ENCODE peak calls at places on chromosomes 6 and 20, in five cellular contexts. One of them, this sample, is unnamed. For H3K9me3, the result is how much of the 10 kb centered on the place peaks cover.

GRCh38 chr6:106617302-106617701 is 12.0 kb downstream of the RTN4IP1 start:
- DNase-seq in endodermal cell: no peak
- DNase-seq in BE2C: no peak
- DNase-seq in mucosa of descending colon: no peak
- DNase-seq in psoas muscle: no peak
- DNase-seq in this sample: no peak

GRCh38 chr20:17888044-17888443 is 80.5 kb downstream of the SNX5 start:
- DNase-seq in endodermal cell: no peak
- DNase-seq in BE2C: no peak
- DNase-seq in mucosa of descending colon: no peak
- DNase-seq in psoas muscle: no peak
- DNase-seq in this sample: no peak

GRCh38 chr6:77136086-77136485 is 327.2 kb downstream of the HTR1B start:
- DNase-seq in endodermal cell: no peak
- DNase-seq in BE2C: no peak
- DNase-seq in mucosa of descending colon: no peak
- DNase-seq in psoas muscle: no peak
- DNase-seq in this sample: no peak

GRCh38 chr6:87151471-87151785 is 3.9 kb upstream of the ZNF292 start:
- DNase-seq in endodermal cell: no peak
- DNase-seq in BE2C: no peak
- DNase-seq in mucosa of descending colon: no peak
- DNase-seq in psoas muscle: no peak
- DNase-seq in this sample: no peak

GRCh38 chr6:166253277-166254229 is 54.6 kb downstream of the PRR18 start:
- DNase-seq in endodermal cell: peak
- DNase-seq in BE2C: peak
- DNase-seq in mucosa of descending colon: peak
- DNase-seq in psoas muscle: peak
- DNase-seq in this sample: peak

GRCh38 chr6:23728707-23729106 is 397.3 kb upstream of the NRSN1 start:
- DNase-seq in endodermal cell: peak
- DNase-seq in BE2C: no peak
- DNase-seq in mucosa of descending colon: peak
- DNase-seq in psoas muscle: no peak
- DNase-seq in this sample: no peak

GRCh38 chr6:5713519-5713918 is 293.2 kb downstream of the NRN1 start:
- DNase-seq in endodermal cell: peak
- DNase-seq in BE2C: no peak
- DNase-seq in mucosa of descending colon: no peak
- DNase-seq in psoas muscle: no peak
- DNase-seq in this sample: no peak

GRCh38 chr6:24933868-24934401 is 1.8 kb downstream of the RIPOR2 start:
- DNase-seq in endodermal cell: peak
- DNase-seq in BE2C: peak
- DNase-seq in mucosa of descending colon: peak
- DNase-seq in psoas muscle: no peak
- DNase-seq in this sample: peak

GRCh38 chr6:55176958-55177357 is 2.6 kb downstream of the HCRTR2 start:
- DNase-seq in endodermal cell: peak
- DNase-seq in BE2C: no peak
- DNase-seq in mucosa of descending colon: no peak
- DNase-seq in psoas muscle: no peak
- DNase-seq in this sample: no peak

GRCh38 chr6:32081168-32081624 is 27.9 kb downstream of the TNXB start:
- DNase-seq in endodermal cell: no peak
- DNase-seq in BE2C: no peak
- DNase-seq in mucosa of descending colon: peak
- DNase-seq in psoas muscle: peak
- DNase-seq in this sample: no peak

GRCh38 chr6:160690458-160690857 is 11.6 kb upstream of the PLG start:
- DNase-seq in endodermal cell: no peak
- DNase-seq in BE2C: no peak
- DNase-seq in mucosa of descending colon: no peak
- DNase-seq in psoas muscle: no peak
- DNase-seq in this sample: no peak

GRCh38 chr6:153210083-153210482 is 79.0 kb upstream of the RGS17 start:
- DNase-seq in endodermal cell: no peak
- DNase-seq in BE2C: no peak
- DNase-seq in mucosa of descending colon: no peak
- DNase-seq in psoas muscle: no peak
- DNase-seq in this sample: no peak

GRCh38 chr20:2397595-2398145 is 17.0 kb downstream of the TGM6 start:
- DNase-seq in endodermal cell: peak
- DNase-seq in BE2C: no peak
- DNase-seq in mucosa of descending colon: no peak
- DNase-seq in psoas muscle: no peak
- DNase-seq in this sample: no peak

GRCh38 chr6:41428402-41428994 is 93.1 kb downstream of the NCR2 start:
- DNase-seq in endodermal cell: no peak
- DNase-seq in BE2C: no peak
- DNase-seq in mucosa of descending colon: peak
- DNase-seq in psoas muscle: no peak
- DNase-seq in this sample: no peak

GRCh38 chr6:132198040-132198439 is 203.2 kb downstream of the MOXD1 start:
- DNase-seq in endodermal cell: no peak
- DNase-seq in BE2C: no peak
- DNase-seq in mucosa of descending colon: no peak
- DNase-seq in psoas muscle: no peak
- DNase-seq in this sample: no peak

GRCh38 chr20:62197801-62198200 is 15.0 kb downstream of the MTG2 start:
- DNase-seq in endodermal cell: no peak
- DNase-seq in BE2C: no peak
- DNase-seq in mucosa of descending colon: no peak
- DNase-seq in psoas muscle: peak
- DNase-seq in this sample: no peak

GRCh38 chr20:3751664-3752385 is 15.7 kb downstream of the ADISSP start:
- DNase-seq in endodermal cell: peak
- DNase-seq in BE2C: peak
- DNase-seq in mucosa of descending colon: peak
- DNase-seq in psoas muscle: no peak
- DNase-seq in this sample: peak

GRCh38 chr20:37513764-37514359 is 7.2 kb upstream of the NNAT start:
- DNase-seq in endodermal cell: no peak
- DNase-seq in BE2C: no peak
- DNase-seq in mucosa of descending colon: no peak
- DNase-seq in psoas muscle: no peak
- DNase-seq in this sample: no peak

GRCh38 chr6:164693934-164694333 is 615.5 kb downstream of the C6orf118 start:
- DNase-seq in endodermal cell: peak
- DNase-seq in BE2C: no peak
- DNase-seq in mucosa of descending colon: no peak
- DNase-seq in psoas muscle: no peak
- DNase-seq in this sample: no peak

GRCh38 chr6:70790483-70790882 is 122.8 kb downstream of the SMAP1 start:
- DNase-seq in endodermal cell: no peak
- DNase-seq in BE2C: no peak
- DNase-seq in mucosa of descending colon: no peak
- DNase-seq in psoas muscle: no peak
- DNase-seq in this sample: no peak

GRCh38 chr6:126145386-126145785 is 159.0 kb downstream of the TRMT11 start:
- DNase-seq in endodermal cell: no peak
- DNase-seq in BE2C: no peak
- DNase-seq in mucosa of descending colon: no peak
- DNase-seq in psoas muscle: no peak
- DNase-seq in this sample: no peak

GRCh38 chr6:37308084-37308817 is 45.5 kb upstream of the RNF8 start:
- DNase-seq in endodermal cell: no peak
- DNase-seq in BE2C: no peak
- DNase-seq in mucosa of descending colon: no peak
- DNase-seq in psoas muscle: no peak
- DNase-seq in this sample: no peak

GRCh38 chr6:127458817-127459216 is 372 bp downstream of the KIAA0408 start:
- DNase-seq in endodermal cell: no peak
- DNase-seq in BE2C: no peak
- DNase-seq in mucosa of descending colon: peak
- DNase-seq in psoas muscle: peak
- DNase-seq in this sample: no peak

GRCh38 chr20:878511-879307 is 37.4 kb downstream of the ANGPT4 start:
- DNase-seq in endodermal cell: peak
- DNase-seq in BE2C: no peak
- DNase-seq in mucosa of descending colon: peak
- DNase-seq in psoas muscle: no peak
- DNase-seq in this sample: no peak

GRCh38 chr20:52084727-52085126 is 106.9 kb downstream of the ZFP64 start:
- DNase-seq in endodermal cell: no peak
- DNase-seq in BE2C: no peak
- DNase-seq in mucosa of descending colon: no peak
- DNase-seq in psoas muscle: no peak
- DNase-seq in this sample: no peak

GRCh38 chr6:142810952-142811514 is 133.9 kb downstream of the HIVEP2 start:
- DNase-seq in endodermal cell: no peak
- DNase-seq in BE2C: no peak
- DNase-seq in mucosa of descending colon: no peak
- DNase-seq in psoas muscle: no peak
- DNase-seq in this sample: no peak

GRCh38 chr6:123803862-123804681 is at the start of gene NKAIN2:
- DNase-seq in endodermal cell: peak
- DNase-seq in BE2C: peak
- DNase-seq in mucosa of descending colon: peak
- DNase-seq in psoas muscle: peak
- DNase-seq in this sample: no peak

GRCh38 chr6:75386050-75386770 is 101.6 kb upstream of the TMEM30A start:
- DNase-seq in endodermal cell: no peak
- DNase-seq in BE2C: no peak
- DNase-seq in mucosa of descending colon: no peak
- DNase-seq in psoas muscle: no peak
- DNase-seq in this sample: no peak

GRCh38 chr20:22579711-22580697 is 4.4 kb downstream of the FOXA2 start:
- DNase-seq in endodermal cell: peak
- DNase-seq in BE2C: no peak
- DNase-seq in mucosa of descending colon: peak
- DNase-seq in psoas muscle: no peak
- DNase-seq in this sample: no peak

GRCh38 chr6:42449917-42450313 is 1.8 kb downstream of the TRERF1 start:
- DNase-seq in endodermal cell: peak
- DNase-seq in BE2C: no peak
- DNase-seq in mucosa of descending colon: no peak
- DNase-seq in psoas muscle: no peak
- DNase-seq in this sample: no peak

GRCh38 chr6:30862156-30862875 is 22.0 kb upstream of the DDR1 start:
- DNase-seq in endodermal cell: no peak
- DNase-seq in BE2C: no peak
- DNase-seq in mucosa of descending colon: no peak
- DNase-seq in psoas muscle: no peak
- DNase-seq in this sample: no peak
- H3K9me3 ChIP-seq in endodermal cell: under half
- H3K9me3 ChIP-seq in BE2C: under half
- H3K9me3 ChIP-seq in mucosa of descending colon: under half
- H3K9me3 ChIP-seq in psoas muscle: under half
- H3K9me3 ChIP-seq in this sample: under half

GRCh38 chr6:148698671-148699180 is 48.1 kb upstream of the UST start:
- DNase-seq in endodermal cell: no peak
- DNase-seq in BE2C: no peak
- DNase-seq in mucosa of descending colon: no peak
- DNase-seq in psoas muscle: no peak
- DNase-seq in this sample: no peak

GRCh38 chr6:148700713-148701392 is 46.0 kb upstream of the UST start:
- DNase-seq in endodermal cell: no peak
- DNase-seq in BE2C: no peak
- DNase-seq in mucosa of descending colon: peak
- DNase-seq in psoas muscle: no peak
- DNase-seq in this sample: no peak

GRCh38 chr6:148700047-148700712 is 46.6 kb upstream of the UST start:
- DNase-seq in endodermal cell: no peak
- DNase-seq in BE2C: no peak
- DNase-seq in mucosa of descending colon: no peak
- DNase-seq in psoas muscle: no peak
- DNase-seq in this sample: no peak

GRCh38 chr6:148701393-148701774 is 45.4 kb upstream of the UST start:
- DNase-seq in endodermal cell: no peak
- DNase-seq in BE2C: no peak
- DNase-seq in mucosa of descending colon: no peak
- DNase-seq in psoas muscle: no peak
- DNase-seq in this sample: no peak

DNA sequence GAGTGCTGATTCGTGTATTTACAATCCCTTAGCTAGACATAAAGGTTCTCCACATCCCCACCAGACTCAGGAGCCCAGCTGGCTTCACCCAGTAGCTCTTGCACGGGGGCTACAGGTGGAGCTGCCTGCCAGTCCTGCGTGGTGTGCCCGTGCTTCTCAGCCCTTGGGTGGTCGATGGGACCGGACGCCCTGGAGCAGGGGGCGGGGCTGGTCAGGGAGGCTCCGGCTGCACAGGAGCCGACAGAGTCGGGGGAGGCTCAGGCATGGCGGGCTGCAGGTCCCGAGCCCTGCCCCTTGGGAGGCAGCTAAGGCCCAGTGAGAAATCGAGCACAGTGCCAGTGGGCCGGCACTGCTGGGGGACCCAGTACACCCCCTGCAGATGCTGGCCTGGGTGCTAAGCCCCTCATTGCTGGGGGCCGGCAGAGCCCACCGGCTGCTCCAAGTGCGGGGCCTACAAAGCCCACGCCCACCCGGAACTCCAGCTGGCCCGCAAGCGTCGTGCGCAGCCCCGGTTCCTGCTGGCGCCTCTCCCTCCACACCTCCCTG is 48.9 kb upstream of the UST start:
- DNase-seq in endodermal cell: no peak
- DNase-seq in BE2C: no peak
- DNase-seq in mucosa of descending colon: no peak
- DNase-seq in psoas muscle: no peak
- DNase-seq in this sample: no peak
- H3K9me3 ChIP-seq in endodermal cell: under half
- H3K9me3 ChIP-seq in BE2C: under half
- H3K9me3 ChIP-seq in mucosa of descending colon: under half
- H3K9me3 ChIP-seq in psoas muscle: under half
- H3K9me3 ChIP-seq in this sample: under half

GRCh38 chr6:169454872-169455204 is 201.2 kb upstream of the THBS2 start:
- DNase-seq in endodermal cell: no peak
- DNase-seq in BE2C: no peak
- DNase-seq in mucosa of descending colon: no peak
- DNase-seq in psoas muscle: no peak
- DNase-seq in this sample: no peak

GRCh38 chr6:169455470-169455869 is 201.8 kb upstream of the THBS2 start:
- DNase-seq in endodermal cell: no peak
- DNase-seq in BE2C: no peak
- DNase-seq in mucosa of descending colon: no peak
- DNase-seq in psoas muscle: no peak
- DNase-seq in this sample: no peak

GRCh38 chr6:169453221-169453620 is 199.6 kb upstream of the THBS2 start:
- DNase-seq in endodermal cell: no peak
- DNase-seq in BE2C: no peak
- DNase-seq in mucosa of descending colon: no peak
- DNase-seq in psoas muscle: no peak
- DNase-seq in this sample: no peak

GRCh38 chr6:169452869-169453186 is 199.2 kb upstream of the THBS2 start:
- DNase-seq in endodermal cell: no peak
- DNase-seq in BE2C: no peak
- DNase-seq in mucosa of descending colon: no peak
- DNase-seq in psoas muscle: no peak
- DNase-seq in this sample: no peak

GRCh38 chr6:169454204-169454871 is 200.7 kb upstream of the THBS2 start:
- DNase-seq in endodermal cell: no peak
- DNase-seq in BE2C: no peak
- DNase-seq in mucosa of descending colon: no peak
- DNase-seq in psoas muscle: peak
- DNase-seq in this sample: no peak
- H3K9me3 ChIP-seq in endodermal cell: under half
- H3K9me3 ChIP-seq in BE2C: under half
- H3K9me3 ChIP-seq in mucosa of descending colon: under half
- H3K9me3 ChIP-seq in psoas muscle: under half
- H3K9me3 ChIP-seq in this sample: under half

GRCh38 chr20:47735412-47736400 is 49.6 kb downstream of the SULF2 start:
- DNase-seq in endodermal cell: no peak
- DNase-seq in BE2C: no peak
- DNase-seq in mucosa of descending colon: peak
- DNase-seq in psoas muscle: peak
- DNase-seq in this sample: no peak
- H3K9me3 ChIP-seq in endodermal cell: under half
- H3K9me3 ChIP-seq in BE2C: under half
- H3K9me3 ChIP-seq in mucosa of descending colon: under half
- H3K9me3 ChIP-seq in psoas muscle: under half
- H3K9me3 ChIP-seq in this sample: under half

This sample was measured in T-helper 17 cell.